ENCODE peak calls at places on chromosomes 4 and X, in seven cellular contexts. F is H4; K is NCI-H1092; X is left cardiac atrium; B is ACHN; S is ascending aorta; T is CD8-positive, alpha-beta memory T cell. O is an unnamed sample.

GRCh38 chrX:41889317-41890025 is 33.9 kb downstream of the CASK start:
- DNase-seq in F (peak; percentile 41), K (no peak), X (no peak), B (peak; percentile 2), S (no peak), T (no peak), O (no peak)

GRCh38 chr4:166134285-166134684 is 261.2 kb downstream of the TLL1 start:
- DNase-seq in F (no peak), K (no peak), X (no peak), B (no peak), S (no peak), T (no peak), O (no peak)

GRCh38 chr4:1873776-1874175 is 2.6 kb downstream of the NSD2 start:
- DNase-seq in F (no peak), K (no peak), X (no peak), B (peak; percentile 42), S (no peak), T (no peak), O (no peak)

GRCh38 chr4:163048447-163048846 is 118.2 kb downstream of the NAF1 start:
- DNase-seq in F (peak; percentile 42), K (no peak), X (peak; percentile 24), B (peak; percentile 33), S (no peak), T (no peak), O (peak; percentile 47)

GRCh38 chr4:150828159-150828558 is 186.9 kb downstream of the LRBA start:
- DNase-seq in F (no peak), K (no peak), X (no peak), B (no peak), S (no peak), T (peak; percentile 1), O (peak; percentile 89)

GRCh38 chr4:146932111-146932510 is 13.6 kb downstream of the TTC29 start:
- DNase-seq in F (no peak), K (no peak), X (no peak), B (no peak), S (no peak), T (no peak), O (no peak)

GRCh38 chr4:153084939-153085630 is 119.2 kb upstream of the TRIM2 start:
- DNase-seq in F (peak; percentile 56), K (peak; percentile 20), X (peak; percentile 78), B (peak; percentile 41), S (peak; percentile 81), T (peak; percentile 74), O (peak; percentile 77)

GRCh38 chrX:21747523-21747922 is 10.4 kb downstream of the SMPX start:
- DNase-seq in F (no peak), K (no peak), X (no peak), B (no peak), S (no peak), T (no peak), O (no peak)